ENCODE peak calls at places on chromosomes 7 and 10, in six cellular contexts. One of them, this sample, is unnamed.

GRCh38 chr7:135785065-135785464 is 36.5 kb upstream of the FAM180A start:
- DNase-seq in CD4-positive, alpha-beta memory T cell: no peak
- DNase-seq in stomach: no peak
- DNase-seq in transverse colon: no peak
- DNase-seq in GM23248: no peak
- DNase-seq in suprapubic skin: no peak
- DNase-seq in this sample: no peak

GRCh38 chr7:133742709-133743538 is 384.2 kb upstream of the LRGUK start:
- DNase-seq in CD4-positive, alpha-beta memory T cell: no peak
- DNase-seq in stomach: no peak
- DNase-seq in transverse colon: no peak
- DNase-seq in GM23248: peak; percentile 57
- DNase-seq in suprapubic skin: no peak
- DNase-seq in this sample: no peak

GRCh38 chr10:47192273-47192672 is 107.7 kb upstream of the GDF10 start:
- DNase-seq in CD4-positive, alpha-beta memory T cell: no peak
- DNase-seq in stomach: no peak
- DNase-seq in transverse colon: no peak
- DNase-seq in GM23248: no peak
- DNase-seq in suprapubic skin: no peak
- DNase-seq in this sample: no peak

GRCh38 chr10:84140036-84140379 is 699 bp downstream of the GHITM start:
- DNase-seq in CD4-positive, alpha-beta memory T cell: no peak
- DNase-seq in stomach: no peak
- DNase-seq in transverse colon: no peak
- DNase-seq in GM23248: peak; percentile 66
- DNase-seq in suprapubic skin: no peak
- DNase-seq in this sample: peak; percentile 21

GRCh38 chr10:93856349-93857140 is 37.2 kb upstream of the SLC35G1 start:
- DNase-seq in CD4-positive, alpha-beta memory T cell: no peak
- DNase-seq in stomach: no peak
- DNase-seq in transverse colon: no peak
- DNase-seq in GM23248: no peak
- DNase-seq in suprapubic skin: no peak
- DNase-seq in this sample: no peak

GRCh38 chr7:155333346-155334234 is 35.9 kb downstream of the INSIG1 start:
- DNase-seq in CD4-positive, alpha-beta memory T cell: no peak
- DNase-seq in stomach: no peak
- DNase-seq in transverse colon: no peak
- DNase-seq in GM23248: no peak
- DNase-seq in suprapubic skin: no peak
- DNase-seq in this sample: no peak

GRCh38 chr10:17981766-17982380 is 30.2 kb downstream of the SLC39A12 start:
- DNase-seq in CD4-positive, alpha-beta memory T cell: no peak
- DNase-seq in stomach: no peak
- DNase-seq in transverse colon: no peak
- DNase-seq in GM23248: peak; percentile 91
- DNase-seq in suprapubic skin: no peak
- DNase-seq in this sample: no peak

GRCh38 chr10:119104653-119105024 is 726 bp downstream of the DENND10 start:
- DNase-seq in CD4-positive, alpha-beta memory T cell: no peak
- DNase-seq in stomach: no peak
- DNase-seq in transverse colon: peak; percentile 24
- DNase-seq in GM23248: no peak
- DNase-seq in suprapubic skin: peak; percentile 71
- DNase-seq in this sample: no peak

GRCh38 chr7:79806161-79806734 is 328.4 kb upstream of the GNAI1 start:
- DNase-seq in CD4-positive, alpha-beta memory T cell: no peak
- DNase-seq in stomach: no peak
- DNase-seq in transverse colon: no peak
- DNase-seq in GM23248: peak; percentile 71
- DNase-seq in suprapubic skin: no peak
- DNase-seq in this sample: no peak

GRCh38 chr10:121469797-121470606 is 128.2 kb downstream of the FGFR2 start:
- DNase-seq in CD4-positive, alpha-beta memory T cell: no peak
- DNase-seq in stomach: no peak
- DNase-seq in transverse colon: peak; percentile 18
- DNase-seq in GM23248: no peak
- DNase-seq in suprapubic skin: no peak
- DNase-seq in this sample: no peak
- H3K9me3 ChIP-seq in CD4-positive, alpha-beta memory T cell: no peaks in the 10 kb centered on the region
- H3K9me3 ChIP-seq in stomach: no peaks in the 10 kb centered on the region
- H3K9me3 ChIP-seq in transverse colon: no peaks in the 10 kb centered on the region
- H3K9me3 ChIP-seq in GM23248: no peaks in the 10 kb centered on the region
- H3K9me3 ChIP-seq in suprapubic skin: no peaks in the 10 kb centered on the region
- H3K9me3 ChIP-seq in this sample: no peaks in the 10 kb centered on the region

GRCh38 chr10:79160191-79160590 is 91.4 kb downstream of the ZMIZ1 start:
- DNase-seq in CD4-positive, alpha-beta memory T cell: no peak
- DNase-seq in stomach: no peak
- DNase-seq in transverse colon: no peak
- DNase-seq in GM23248: peak; percentile 36
- DNase-seq in suprapubic skin: no peak
- DNase-seq in this sample: no peak
- H3K4me1 ChIP-seq in CD4-positive, alpha-beta memory T cell: no peaks in the 10 kb centered on the region
- H3K4me1 ChIP-seq in stomach: peaks cover 96% of the 10 kb centered on the region
- H3K4me1 ChIP-seq in transverse colon: peaks cover 47% of the 10 kb centered on the region
- H3K4me1 ChIP-seq in GM23248: peaks cover 66% of the 10 kb centered on the region
- H3K4me1 ChIP-seq in suprapubic skin: peaks cover 78% of the 10 kb centered on the region
- H3K4me1 ChIP-seq in this sample: no peaks in the 10 kb centered on the region

GRCh38 chr7:142954680-142955268 is 7.4 kb downstream of the KEL start:
- DNase-seq in CD4-positive, alpha-beta memory T cell: no peak
- DNase-seq in stomach: no peak
- DNase-seq in transverse colon: no peak
- DNase-seq in GM23248: no peak
- DNase-seq in suprapubic skin: no peak
- DNase-seq in this sample: no peak
- H3K27ac ChIP-seq in CD4-positive, alpha-beta memory T cell: no peak overlapping the region
- H3K27ac ChIP-seq in stomach: no peak overlapping the region
- H3K27ac ChIP-seq in transverse colon: no peak overlapping the region
- H3K27ac ChIP-seq in GM23248: no peak overlapping the region
- H3K27ac ChIP-seq in suprapubic skin: no peak overlapping the region
- H3K27ac ChIP-seq in this sample: no peak overlapping the region

DNA sequence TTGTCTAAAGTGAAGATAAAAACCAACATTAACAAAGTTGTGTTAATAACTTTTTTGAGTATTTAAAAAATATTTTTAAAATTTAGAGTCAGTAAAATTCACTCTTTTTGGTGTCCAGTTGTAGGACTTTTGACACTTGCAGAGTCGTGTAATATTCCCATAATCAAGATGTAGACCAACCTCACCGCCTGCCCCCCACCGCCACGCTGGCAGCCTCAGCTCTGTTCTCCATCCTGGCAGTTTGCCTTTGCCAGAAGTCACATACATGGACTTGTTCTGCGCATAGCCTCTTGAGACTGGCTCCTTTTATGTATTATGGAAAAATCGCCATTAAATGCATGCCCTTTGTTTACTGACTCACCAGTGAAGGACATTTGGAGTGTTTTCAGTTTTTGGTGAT is 27.3 kb upstream of the SYCE1 start:
- DNase-seq in CD4-positive, alpha-beta memory T cell: no peak
- DNase-seq in stomach: no peak
- DNase-seq in transverse colon: no peak
- DNase-seq in GM23248: no peak
- DNase-seq in suprapubic skin: no peak
- DNase-seq in this sample: no peak
- H3K9me3 ChIP-seq in CD4-positive, alpha-beta memory T cell: no peaks in the 10 kb centered on the region
- H3K9me3 ChIP-seq in stomach: no peaks in the 10 kb centered on the region
- H3K9me3 ChIP-seq in transverse colon: no peaks in the 10 kb centered on the region
- H3K9me3 ChIP-seq in GM23248: no peaks in the 10 kb centered on the region
- H3K9me3 ChIP-seq in suprapubic skin: no peaks in the 10 kb centered on the region
- H3K9me3 ChIP-seq in this sample: no peaks in the 10 kb centered on the region

GRCh38 chr10:26463986-26464385 is 25.8 kb downstream of the APBB1IP start:
- DNase-seq in CD4-positive, alpha-beta memory T cell: no peak
- DNase-seq in stomach: no peak
- DNase-seq in transverse colon: no peak
- DNase-seq in GM23248: peak; percentile 63
- DNase-seq in suprapubic skin: no peak
- DNase-seq in this sample: no peak

GRCh38 chr10:26468291-26468690 is 30.1 kb downstream of the APBB1IP start:
- DNase-seq in CD4-positive, alpha-beta memory T cell: no peak
- DNase-seq in stomach: no peak
- DNase-seq in transverse colon: no peak
- DNase-seq in GM23248: peak; percentile 52
- DNase-seq in suprapubic skin: no peak
- DNase-seq in this sample: no peak

GRCh38 chr10:26467639-26468038 is 29.5 kb downstream of the APBB1IP start:
- DNase-seq in CD4-positive, alpha-beta memory T cell: no peak
- DNase-seq in stomach: no peak
- DNase-seq in transverse colon: no peak
- DNase-seq in GM23248: no peak
- DNase-seq in suprapubic skin: no peak
- DNase-seq in this sample: no peak

GRCh38 chr10:26468691-26469090 is 30.6 kb downstream of the APBB1IP start:
- DNase-seq in CD4-positive, alpha-beta memory T cell: peak; percentile 64
- DNase-seq in stomach: no peak
- DNase-seq in transverse colon: peak; percentile 33
- DNase-seq in GM23248: peak; percentile 42
- DNase-seq in suprapubic skin: no peak
- DNase-seq in this sample: peak; percentile 20

DNA sequence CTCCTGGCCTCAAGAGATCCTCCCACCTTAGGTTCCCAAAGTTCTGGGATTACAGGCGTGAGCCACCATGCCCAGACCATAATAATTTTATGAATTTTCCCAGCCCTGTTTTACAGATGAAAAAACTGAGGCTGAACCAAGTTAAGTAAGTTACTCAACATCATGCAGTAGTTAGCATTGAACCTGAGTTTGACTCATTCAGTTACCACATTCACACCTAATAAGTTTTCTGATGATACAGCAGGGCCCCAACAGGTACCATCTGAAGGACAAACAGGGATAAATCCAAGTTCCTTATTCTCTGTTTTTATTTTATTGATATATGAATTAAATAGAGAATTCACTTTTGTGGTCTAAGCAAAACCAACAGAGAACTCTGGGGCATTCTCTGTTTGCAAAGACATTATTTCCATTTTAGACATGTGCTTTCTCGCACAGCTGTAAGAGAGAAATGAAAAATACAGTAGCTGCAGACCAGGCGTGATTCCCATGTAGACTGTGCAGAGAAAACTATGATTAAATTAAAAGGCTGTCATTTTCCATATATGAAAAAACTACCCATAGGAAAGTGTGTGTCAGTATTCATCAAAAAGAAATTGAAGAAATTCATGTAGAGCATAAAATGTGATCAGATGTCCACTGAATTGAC is 26.6 kb downstream of the APBB1IP start:
- DNase-seq in CD4-positive, alpha-beta memory T cell: no peak
- DNase-seq in stomach: no peak
- DNase-seq in transverse colon: no peak
- DNase-seq in GM23248: no peak
- DNase-seq in suprapubic skin: no peak
- DNase-seq in this sample: no peak
- H3K4me1 ChIP-seq in CD4-positive, alpha-beta memory T cell: peaks cover 81% of the 10 kb centered on the region
- H3K4me1 ChIP-seq in stomach: no peaks in the 10 kb centered on the region
- H3K4me1 ChIP-seq in transverse colon: no peaks in the 10 kb centered on the region
- H3K4me1 ChIP-seq in GM23248: peaks cover 36% of the 10 kb centered on the region
- H3K4me1 ChIP-seq in suprapubic skin: no peaks in the 10 kb centered on the region
- H3K4me1 ChIP-seq in this sample: peaks cover 43% of the 10 kb centered on the region

GRCh38 chr7:66348959-66349358 is 143.8 kb downstream of the TPST1 start:
- DNase-seq in CD4-positive, alpha-beta memory T cell: no peak
- DNase-seq in stomach: no peak
- DNase-seq in transverse colon: no peak
- DNase-seq in GM23248: no peak
- DNase-seq in suprapubic skin: no peak
- DNase-seq in this sample: no peak

GRCh38 chr7:66348531-66348930 is 143.4 kb downstream of the TPST1 start:
- DNase-seq in CD4-positive, alpha-beta memory T cell: no peak
- DNase-seq in stomach: no peak
- DNase-seq in transverse colon: no peak
- DNase-seq in GM23248: no peak
- DNase-seq in suprapubic skin: no peak
- DNase-seq in this sample: no peak

GRCh38 chr7:66339141-66339540 is 134.0 kb downstream of the TPST1 start:
- DNase-seq in CD4-positive, alpha-beta memory T cell: no peak
- DNase-seq in stomach: no peak
- DNase-seq in transverse colon: no peak
- DNase-seq in GM23248: no peak
- DNase-seq in suprapubic skin: no peak
- DNase-seq in this sample: no peak

DNA sequence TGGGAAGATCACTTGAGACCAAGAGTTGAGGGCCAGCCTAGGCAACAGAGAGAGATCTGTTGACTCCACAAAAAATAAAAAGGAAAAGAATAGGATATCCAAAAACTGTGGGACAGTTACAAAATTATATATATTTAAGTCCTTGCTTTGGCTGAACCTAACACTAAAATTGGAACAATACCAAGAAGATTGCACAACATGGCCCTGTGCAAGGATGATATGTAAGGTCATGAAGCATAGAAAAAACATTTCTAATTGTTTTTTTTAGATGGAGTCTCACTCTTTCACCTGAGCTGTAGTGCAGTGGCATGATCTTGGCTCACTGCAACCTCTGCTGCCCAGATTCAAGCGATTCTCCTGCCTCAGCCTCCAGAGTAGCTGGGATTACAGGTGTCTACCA is 139.0 kb downstream of the TPST1 start:
- DNase-seq in CD4-positive, alpha-beta memory T cell: no peak
- DNase-seq in stomach: no peak
- DNase-seq in transverse colon: no peak
- DNase-seq in GM23248: peak; percentile 30
- DNase-seq in suprapubic skin: no peak
- DNase-seq in this sample: no peak
- H3K27ac ChIP-seq in CD4-positive, alpha-beta memory T cell: no peak overlapping the region
- H3K27ac ChIP-seq in stomach: no peak overlapping the region
- H3K27ac ChIP-seq in transverse colon: no peak overlapping the region
- H3K27ac ChIP-seq in GM23248: no peak overlapping the region
- H3K27ac ChIP-seq in suprapubic skin: no peak overlapping the region
- H3K27ac ChIP-seq in this sample: no peak overlapping the region

GRCh38 chr7:80910228-80910627 is 8.6 kb downstream of the SEMA3C start:
- DNase-seq in CD4-positive, alpha-beta memory T cell: no peak
- DNase-seq in stomach: no peak
- DNase-seq in transverse colon: no peak
- DNase-seq in GM23248: no peak
- DNase-seq in suprapubic skin: no peak
- DNase-seq in this sample: no peak
- H3K9me3 ChIP-seq in CD4-positive, alpha-beta memory T cell: no peaks in the 10 kb centered on the region
- H3K9me3 ChIP-seq in stomach: no peaks in the 10 kb centered on the region
- H3K9me3 ChIP-seq in transverse colon: no peaks in the 10 kb centered on the region
- H3K9me3 ChIP-seq in GM23248: no peaks in the 10 kb centered on the region
- H3K9me3 ChIP-seq in suprapubic skin: no peaks in the 10 kb centered on the region
- H3K9me3 ChIP-seq in this sample: no peaks in the 10 kb centered on the region

DNA sequence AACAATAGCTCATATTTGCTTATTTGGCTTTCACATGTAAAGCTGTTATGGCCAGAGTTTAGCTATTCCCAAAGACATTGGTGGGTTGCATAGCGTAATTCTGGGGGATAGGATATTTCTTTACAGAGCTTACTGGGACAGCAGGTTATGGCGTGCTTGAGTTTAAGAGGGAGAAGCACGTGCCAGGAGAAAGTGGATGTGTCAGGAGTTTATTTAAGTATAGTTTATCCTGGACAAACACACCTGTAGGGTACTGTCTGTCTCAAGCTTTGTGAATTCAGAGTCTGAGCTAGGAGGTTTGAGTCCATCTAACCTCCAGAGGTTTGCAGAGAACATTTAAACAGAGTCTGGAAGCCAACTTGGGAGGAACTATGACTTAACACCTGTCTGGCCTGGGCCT is 21.3 kb downstream of the GBF1 start:
- DNase-seq in CD4-positive, alpha-beta memory T cell: no peak
- DNase-seq in stomach: no peak
- DNase-seq in transverse colon: no peak
- DNase-seq in GM23248: no peak
- DNase-seq in suprapubic skin: no peak
- DNase-seq in this sample: no peak
- H3K4me1 ChIP-seq in CD4-positive, alpha-beta memory T cell: peaks cover 10% of the 10 kb centered on the region
- H3K4me1 ChIP-seq in stomach: peaks cover 67% of the 10 kb centered on the region
- H3K4me1 ChIP-seq in transverse colon: peaks cover 26% of the 10 kb centered on the region
- H3K4me1 ChIP-seq in GM23248: peaks cover 49% of the 10 kb centered on the region
- H3K4me1 ChIP-seq in suprapubic skin: peaks cover 20% of the 10 kb centered on the region
- H3K4me1 ChIP-seq in this sample: peaks cover 4% of the 10 kb centered on the region